ENCODE peak calls at places on chromosomes 3 and 15, in five cellular contexts. L is heart left ventricle, E is D721Med, O is H54, X is pancreas. U is an unnamed sample.

GRCh38 chr3:161600185-161600584 is 103.6 kb downstream of the OTOL1 start:
- DNase-seq in L (no peak), E (no peak), O (no peak), X (no peak), U (no peak)

GRCh38 chr15:20349774-20350498 is 191.7 kb downstream of the GOLGA6L6 start:
- DNase-seq in L (no peak), E (no peak), O (no peak), X (no peak), U (no peak)

GRCh38 chr3:192802957-192803899 is 75.9 kb upstream of the FGF12 start:
- DNase-seq in L (no peak), E (no peak), O (no peak), X (no peak), U (no peak)

GRCh38 chr3:190252080-190252479 is 70.2 kb downstream of the CLDN1 start:
- DNase-seq in L (no peak), E (no peak), O (no peak), X (no peak), U (no peak)

GRCh38 chr3:50487181-50487580 is 16.3 kb downstream of the CACNA2D2 start:
- DNase-seq in L (no peak), E (no peak), O (no peak), X (no peak), U (no peak)

GRCh38 chr3:72892870-72893269 is 5.0 kb downstream of the GXYLT2 start:
- DNase-seq in L (no peak), E (no peak), O (no peak), X (no peak), U (no peak)

GRCh38 chr3:64686446-64686908 is 1.3 kb downstream of the ADAMTS9 start:
- DNase-seq in L (peak), E (no peak), O (no peak), X (peak), U (no peak)

GRCh38 chr15:95558131-95558530 is 772.4 kb upstream of the NR2F2 start:
- DNase-seq in L (no peak), E (no peak), O (no peak), X (no peak), U (no peak)

GRCh38 chr15:85872125-85872524 is 77.4 kb upstream of the KLHL25 start:
- DNase-seq in L (no peak), E (no peak), O (no peak), X (no peak), U (no peak)

GRCh38 chr3:4302747-4303146 is 422 bp upstream of the SETMAR start:
- DNase-seq in L (no peak), E (no peak), O (no peak), X (peak), U (no peak)

GRCh38 chr3:65925254-65925954 is 113.3 kb downstream of the MAGI1 start:
- DNase-seq in L (no peak), E (no peak), O (no peak), X (peak), U (no peak)

GRCh38 chr15:27249046-27249722 is 278.2 kb downstream of the GABRG3 start:
- DNase-seq in L (no peak), E (no peak), O (no peak), X (no peak), U (no peak)

GRCh38 chr3:9102240-9102841 is 139.1 kb upstream of the RAD18 start:
- DNase-seq in L (no peak), E (no peak), O (no peak), X (no peak), U (no peak)

GRCh38 chr3:195587824-195588223 is 4.1 kb upstream of the APOD start:
- DNase-seq in L (no peak), E (no peak), O (no peak), X (no peak), U (no peak)

GRCh38 chr3:131393868-131394267 is 12.3 kb downstream of the NUDT16 start:
- DNase-seq in L (no peak), E (no peak), O (no peak), X (no peak), U (no peak)

GRCh38 chr3:61181874-61182273 is 69.4 kb downstream of the FHIT start:
- DNase-seq in L (no peak), E (no peak), O (peak), X (no peak), U (peak)

GRCh38 chr3:54188176-54188791 is 65.9 kb downstream of the CACNA2D3 start:
- DNase-seq in L (peak), E (no peak), O (peak), X (peak), U (peak)

GRCh38 chr15:101013769-101014223 is 94.6 kb downstream of the LRRK1 start:
- DNase-seq in L (no peak), E (no peak), O (no peak), X (peak), U (no peak)

GRCh38 chr3:127039719-127040118 is 56.8 kb downstream of the PLXNA1 start:
- DNase-seq in L (no peak), E (no peak), O (no peak), X (no peak), U (no peak)

GRCh38 chr15:29437888-29438713 is 168.5 kb upstream of the NSMCE3 start:
- DNase-seq in L (no peak), E (no peak), O (no peak), X (no peak), U (no peak)

GRCh38 chr15:34023932-34024331 is 15.1 kb downstream of the AVEN start:
- DNase-seq in L (no peak), E (no peak), O (no peak), X (no peak), U (no peak)

GRCh38 chr3:98525494-98525893 is 2.8 kb upstream of the CLDND1 start:
- DNase-seq in L (no peak), E (no peak), O (no peak), X (no peak), U (no peak)

GRCh38 chr15:89792106-89792805 is 16.1 kb downstream of the MESP2 start:
- DNase-seq in L (no peak), E (no peak), O (no peak), X (no peak), U (no peak)

GRCh38 chr15:77017761-77018720 is 23.1 kb downstream of the PSTPIP1 start:
- DNase-seq in L (peak), E (no peak), O (no peak), X (no peak), U (no peak)

GRCh38 chr3:15498461-15499214 is 22.9 kb downstream of the COLQ start:
- DNase-seq in L (no peak), E (no peak), O (no peak), X (no peak), U (no peak)

GRCh38 chr3:59432676-59433075 is 382.9 kb upstream of the CFAP20DC start:
- DNase-seq in L (no peak), E (no peak), O (no peak), X (no peak), U (no peak)

GRCh38 chr15:33678606-33679005 is 289.7 kb upstream of the CHRM5 start:
- DNase-seq in L (no peak), E (no peak), O (no peak), X (no peak), U (no peak)

GRCh38 chr3:15728766-15729165 is 69.0 kb downstream of the ANKRD28 start:
- DNase-seq in L (no peak), E (no peak), O (no peak), X (no peak), U (no peak)

GRCh38 chr3:186519021-186519658 is 25.0 kb downstream of the CRYGS start:
- DNase-seq in L (no peak), E (no peak), O (no peak), X (no peak), U (no peak)

U was measured in mucosa of gallbladder.